ENCODE peak calls at places on chromosomes 16 and 17, in six cellular contexts. W is IMR-90, U is heart left ventricle, A is tibial nerve, R is thyroid gland, Z is esophagus squamous epithelium. M is an unnamed sample. For H3K4me1 and H3K27me3, the result is how much of the 10 kb centered on the place peaks cover.

GRCh38 chr16:87924937-87925670 is 11.2 kb downstream of the CA5A start:
- DNase-seq in W (no peak), U (no peak), A (no peak), R (peak), Z (no peak), M (no peak)

GRCh38 chr16:57795431-57795878 is 6.8 kb downstream of the KIFC3 start:
- DNase-seq in W (peak), U (no peak), A (no peak), R (peak), Z (no peak), M (no peak)

GRCh38 chr16:69408451-69408850 is 16.0 kb upstream of the CYB5B start:
- DNase-seq in W (no peak), U (peak), A (no peak), R (no peak), Z (no peak), M (no peak)

GRCh38 chr16:27401768-27402568 is at the start of gene IL21R:
- DNase-seq in W (peak), U (peak), A (no peak), R (peak), Z (no peak), M (peak)

GRCh38 chr17:75183999-75184884 is 1.5 kb upstream of the SUMO2 start:
- DNase-seq in W (no peak), U (no peak), A (no peak), R (no peak), Z (no peak), M (no peak)

GRCh38 chr16:28167221-28167620 is 44.5 kb downstream of the XPO6 start:
- DNase-seq in W (no peak), U (no peak), A (no peak), R (no peak), Z (no peak), M (no peak)

GRCh38 chr16:20383106-20384029 is 21.2 kb downstream of the PDILT start:
- DNase-seq in W (peak), U (peak), A (no peak), R (peak), Z (no peak), M (peak)

GRCh38 chr16:79601978-79602609 is 1.6 kb upstream of the MAF start:
- DNase-seq in W (peak), U (peak), A (peak), R (peak), Z (no peak), M (peak)

GRCh38 chr17:73609688-73610210 is 34.5 kb downstream of the SDK2 start:
- DNase-seq in W (no peak), U (no peak), A (no peak), R (no peak), Z (no peak), M (no peak)

GRCh38 chr17:7989781-7990655 is 12.4 kb upstream of the GUCY2D start:
- DNase-seq in W (peak), U (peak), A (peak), R (peak), Z (peak), M (peak)

GRCh38 chr16:27486344-27486743 is 63.4 kb downstream of the GTF3C1 start:
- DNase-seq in W (no peak), U (no peak), A (no peak), R (no peak), Z (no peak), M (no peak)

GRCh38 chr17:2655526-2655925 is 56.0 kb downstream of the CLUH start:
- DNase-seq in W (no peak), U (no peak), A (no peak), R (no peak), Z (no peak), M (no peak)

GRCh38 chr17:44355310-44355640 is 8.4 kb downstream of the FAM171A2 start:
- DNase-seq in W (no peak), U (no peak), A (no peak), R (no peak), Z (no peak), M (no peak)

GRCh38 chr16:48188449-48189102 is 32.8 kb upstream of the ABCC12 start:
- DNase-seq in W (no peak), U (no peak), A (no peak), R (no peak), Z (no peak), M (no peak)

DNA sequence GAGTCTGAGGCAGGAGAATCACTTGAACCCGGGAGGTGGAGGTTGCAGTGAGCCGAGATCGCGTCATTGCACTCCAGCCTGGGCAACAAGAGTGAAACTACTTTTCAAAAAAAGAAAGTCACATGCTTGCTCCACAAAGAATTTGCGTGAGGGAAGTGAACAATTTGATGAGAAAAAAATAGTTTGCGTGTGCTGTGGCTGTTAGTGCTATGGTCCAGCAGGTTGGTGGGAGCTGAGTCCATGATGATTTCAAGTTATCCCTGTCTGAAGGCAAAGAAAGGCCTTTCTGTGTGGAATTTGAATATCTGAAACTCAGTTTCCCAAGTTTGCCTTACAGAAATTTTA is 21.0 kb downstream of the PRCD start:
- DNase-seq in W (no peak), U (no peak), A (no peak), R (no peak), Z (no peak), M (no peak)
- H3K27ac ChIP-seq in W (peak), U (peak), A (peak), R (no peak), Z (peak), M (no peak)

GRCh38 chr17:77493238-77493812 is 352.6 kb downstream of the SEC14L1 start:
- DNase-seq in W (no peak), U (no peak), A (peak), R (no peak), Z (no peak), M (peak)

GRCh38 chr17:77493901-77494663 is 353.3 kb downstream of the SEC14L1 start:
- DNase-seq in W (no peak), U (no peak), A (peak), R (no peak), Z (no peak), M (peak)

GRCh38 chr17:77490361-77491183 is 349.8 kb downstream of the SEC14L1 start:
- DNase-seq in W (no peak), U (no peak), A (peak), R (peak), Z (no peak), M (no peak)

GRCh38 chr17:77492446-77493237 is 351.9 kb downstream of the SEC14L1 start:
- DNase-seq in W (no peak), U (no peak), A (peak), R (peak), Z (no peak), M (peak)

GRCh38 chr17:77491921-77492445 is 351.2 kb downstream of the SEC14L1 start:
- DNase-seq in W (no peak), U (no peak), A (peak), R (peak), Z (no peak), M (no peak)
- H3K4me1 ChIP-seq in W (under half), U (under half), A (under half), R (under half), Z (under half), M (under half)

GRCh38 chr16:30659507-30660423 is 1.5 kb downstream of the FBRS start:
- DNase-seq in W (no peak), U (peak), A (no peak), R (peak), Z (no peak), M (no peak)
- H3K27me3 ChIP-seq in W (under half), U (under half), A (under half), R (under half), Z (under half), M (under half)

GRCh38 chr16:81349608-81350305 is 35.0 kb downstream of the GAN start:
- DNase-seq in W (peak), U (no peak), A (no peak), R (no peak), Z (no peak), M (no peak)
- H3K27ac ChIP-seq in W (no peak), U (no peak), A (no peak), R (no peak), Z (no peak), M (no peak)

GRCh38 chr16:85443116-85443515 is 170.0 kb upstream of the GSE1 start:
- DNase-seq in W (no peak), U (no peak), A (no peak), R (no peak), Z (no peak), M (no peak)

GRCh38 chr16:85443531-85443930 is 169.6 kb upstream of the GSE1 start:
- DNase-seq in W (no peak), U (no peak), A (no peak), R (no peak), Z (no peak), M (no peak)

GRCh38 chr16:85440744-85441143 is 172.4 kb upstream of the GSE1 start:
- DNase-seq in W (no peak), U (no peak), A (no peak), R (no peak), Z (no peak), M (no peak)

GRCh38 chr16:85441189-85441889 is 171.8 kb upstream of the GSE1 start:
- DNase-seq in W (no peak), U (no peak), A (no peak), R (no peak), Z (no peak), M (no peak)

DNA sequence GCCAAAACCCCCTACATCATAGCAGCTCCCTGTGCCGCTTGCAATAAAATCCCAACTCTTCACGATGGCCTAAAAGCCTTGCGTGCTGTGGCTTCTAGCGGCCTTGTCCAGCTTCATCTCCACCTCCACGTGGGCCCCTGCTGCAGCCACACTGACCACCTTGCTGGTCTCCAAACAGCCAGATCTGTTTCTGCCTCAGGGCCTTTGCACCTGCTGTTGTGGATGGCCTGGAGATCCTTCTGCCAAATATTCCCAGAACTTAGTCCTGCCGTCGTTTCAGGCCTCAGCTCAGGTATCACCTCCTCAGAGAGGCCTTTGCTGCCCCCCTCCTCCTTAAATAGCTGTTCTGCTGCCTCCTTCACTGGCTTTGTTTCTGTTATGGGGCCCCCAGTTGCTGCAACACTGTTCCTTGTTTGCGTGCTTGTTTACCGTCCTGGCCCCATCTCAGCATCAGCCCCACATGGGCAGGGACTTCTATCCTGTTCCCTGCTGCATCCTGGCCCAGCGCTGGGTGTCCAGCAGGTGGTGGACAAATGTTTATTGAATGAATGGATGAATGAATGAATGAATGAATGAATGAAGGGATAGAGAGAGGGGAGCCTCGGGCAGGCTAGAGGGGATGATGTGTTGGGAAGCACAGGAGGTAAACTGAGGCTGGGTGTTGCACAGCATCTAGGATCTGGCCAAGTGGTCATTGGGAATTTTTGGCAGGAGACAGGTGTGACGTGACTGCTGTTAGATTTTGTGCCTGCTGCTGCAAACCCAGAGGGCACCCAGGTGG is 171.0 kb upstream of the GSE1 start:
- DNase-seq in W (no peak), U (no peak), A (no peak), R (no peak), Z (no peak), M (no peak)
- H3K4me1 ChIP-seq in W (under half), U (under half), A (under half), R (under half), Z (under half), M (under half)

GRCh38 chr17:72122002-72122310 is 1.1 kb downstream of the SOX9 start:
- DNase-seq in W (peak), U (no peak), A (no peak), R (no peak), Z (no peak), M (no peak)
- H3K27me3 ChIP-seq in W (under half), U (under half), A (half or more), R (under half), Z (under half), M (under half)

GRCh38 chr17:30599424-30600061 is 122.3 kb downstream of the GOSR1 start:
- DNase-seq in W (no peak), U (no peak), A (no peak), R (peak), Z (no peak), M (no peak)
- H3K27ac ChIP-seq in W (peak), U (peak), A (peak), R (peak), Z (peak), M (peak)

GRCh38 chr16:49280861-49281331 is 742 bp downstream of the CBLN1 start:
- DNase-seq in W (no peak), U (no peak), A (no peak), R (no peak), Z (no peak), M (no peak)

GRCh38 chr16:49278944-49279725 is 2.5 kb downstream of the CBLN1 start:
- DNase-seq in W (no peak), U (no peak), A (no peak), R (no peak), Z (no peak), M (no peak)

GRCh38 chr16:49278567-49278827 is 3.1 kb downstream of the CBLN1 start:
- DNase-seq in W (no peak), U (no peak), A (no peak), R (no peak), Z (no peak), M (no peak)

GRCh38 chr16:49281481-49281842 is at the start of gene CBLN1:
- DNase-seq in W (no peak), U (no peak), A (no peak), R (no peak), Z (no peak), M (no peak)

DNA sequence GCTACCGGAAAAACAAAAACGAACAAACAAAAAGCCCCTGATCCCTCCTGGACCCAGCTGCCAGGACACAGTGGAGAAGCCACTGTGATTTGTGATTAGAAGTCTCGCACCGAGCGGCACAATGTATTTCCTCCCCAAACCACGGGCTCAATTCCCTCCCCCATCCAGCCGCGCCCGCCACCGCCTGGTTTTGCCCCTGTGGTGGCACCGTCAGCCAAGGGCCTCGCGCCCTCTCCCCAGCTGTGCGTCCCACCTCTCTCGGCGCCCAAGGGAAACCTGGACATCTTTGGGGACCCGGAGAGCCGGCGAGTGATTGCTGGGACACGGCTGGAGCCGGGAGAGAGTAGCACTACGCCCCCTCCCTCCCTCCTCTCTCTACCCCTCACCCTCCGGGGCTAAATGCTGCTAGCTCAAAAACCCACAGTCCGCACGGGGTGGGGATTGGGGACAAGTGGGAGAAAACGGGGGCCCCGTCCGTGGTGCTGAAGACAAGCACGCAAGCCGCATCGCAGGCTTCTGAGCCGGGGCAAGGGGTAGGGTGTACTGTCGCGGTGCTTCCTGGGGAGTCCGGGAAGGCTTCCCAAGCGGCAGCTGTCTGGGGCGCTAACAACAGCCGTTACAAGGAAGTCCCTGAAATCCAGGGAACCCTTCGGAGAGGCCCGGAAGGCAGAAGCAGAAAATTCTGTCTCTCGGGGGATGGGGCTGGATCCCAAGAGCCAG is 1.5 kb downstream of the CBLN1 start:
- DNase-seq in W (no peak), U (no peak), A (no peak), R (no peak), Z (no peak), M (no peak)
- H3K4me1 ChIP-seq in W (under half), U (under half), A (under half), R (half or more), Z (under half), M (under half)

DNA sequence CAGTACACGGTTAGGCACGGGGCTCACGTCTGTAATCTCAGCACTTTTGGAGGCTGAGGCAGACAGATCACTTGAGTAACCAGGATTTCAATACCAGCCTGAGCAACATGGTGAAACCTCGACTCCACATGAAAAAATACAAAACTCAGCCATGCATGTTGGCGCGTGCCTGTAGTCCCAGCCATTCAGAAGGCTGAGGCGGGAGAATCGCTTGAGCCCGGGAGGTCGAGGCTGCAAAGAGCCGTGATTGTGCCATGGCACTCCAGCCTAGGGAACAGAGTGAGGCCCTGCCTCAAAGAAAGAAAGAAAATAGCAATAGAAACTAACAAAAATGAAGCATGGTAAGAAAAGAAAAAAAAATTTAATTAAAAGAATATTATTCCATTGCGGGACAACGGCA is 128.0 kb upstream of the CHMP6 start:
- DNase-seq in W (no peak), U (no peak), A (no peak), R (no peak), Z (no peak), M (no peak)
- H3K27me3 ChIP-seq in W (under half), U (under half), A (under half), R (under half), Z (under half), M (under half)

M was measured in ascending aorta.